ENCODE peak calls at places on chromosomes 3 and 15, in eight cellular contexts. One of them, this sample, is unnamed.

GRCh38 chr3:104907507-104907906 is 459.2 kb upstream of the ALCAM start:
- DNase-seq in DND-41: no peak
- DNase-seq in HFF-Myc: peak
- DNase-seq in fibroblast of pulmonary artery: peak
- DNase-seq in GM06990: no peak
- DNase-seq in cardiac fibroblast: peak
- DNase-seq in left lung: no peak
- DNase-seq in breast epithelium: no peak
- DNase-seq in this sample: peak

GRCh38 chr3:57227204-57227929 is at the start of gene APPL1:
- DNase-seq in left lung: peak
- DNase-seq in fibroblast of pulmonary artery: peak
- DNase-seq in HFF-Myc: peak
- DNase-seq in breast epithelium: peak
- DNase-seq in DND-41: peak
- DNase-seq in cardiac fibroblast: peak
- DNase-seq in GM06990: peak
- DNase-seq in this sample: peak

GRCh38 chr15:63504979-63505841 is 817 bp downstream of the USP3 start:
- DNase-seq in GM06990: peak
- DNase-seq in HFF-Myc: no peak
- DNase-seq in cardiac fibroblast: peak
- DNase-seq in breast epithelium: peak
- DNase-seq in left lung: peak
- DNase-seq in fibroblast of pulmonary artery: peak
- DNase-seq in DND-41: peak
- DNase-seq in this sample: peak

GRCh38 chr3:4712109-4712508 is 219.0 kb downstream of the ITPR1 start:
- DNase-seq in GM06990: no peak
- DNase-seq in breast epithelium: no peak
- DNase-seq in fibroblast of pulmonary artery: peak
- DNase-seq in cardiac fibroblast: peak
- DNase-seq in left lung: peak
- DNase-seq in DND-41: no peak
- DNase-seq in HFF-Myc: no peak
- DNase-seq in this sample: peak

GRCh38 chr15:80480909-80481308 is 76.7 kb downstream of the ARNT2 start:
- DNase-seq in cardiac fibroblast: peak
- DNase-seq in GM06990: no peak
- DNase-seq in fibroblast of pulmonary artery: peak
- DNase-seq in breast epithelium: no peak
- DNase-seq in DND-41: no peak
- DNase-seq in HFF-Myc: no peak
- DNase-seq in left lung: no peak
- DNase-seq in this sample: peak

GRCh38 chr15:59536553-59536952 is 75.0 kb upstream of the GCNT3 start:
- DNase-seq in DND-41: no peak
- DNase-seq in cardiac fibroblast: no peak
- DNase-seq in HFF-Myc: no peak
- DNase-seq in left lung: no peak
- DNase-seq in fibroblast of pulmonary artery: no peak
- DNase-seq in GM06990: no peak
- DNase-seq in breast epithelium: no peak
- DNase-seq in this sample: no peak

GRCh38 chr3:119294889-119295769 is 946 bp downstream of the ARHGAP31 start:
- DNase-seq in fibroblast of pulmonary artery: peak
- DNase-seq in cardiac fibroblast: peak
- DNase-seq in GM06990: peak
- DNase-seq in breast epithelium: no peak
- DNase-seq in left lung: peak
- DNase-seq in DND-41: peak
- DNase-seq in HFF-Myc: no peak
- DNase-seq in this sample: peak

GRCh38 chr15:64775551-64776401 is at the start of gene RBPMS2:
- DNase-seq in fibroblast of pulmonary artery: peak
- DNase-seq in GM06990: no peak
- DNase-seq in HFF-Myc: no peak
- DNase-seq in DND-41: peak
- DNase-seq in left lung: no peak
- DNase-seq in breast epithelium: no peak
- DNase-seq in cardiac fibroblast: no peak
- DNase-seq in this sample: peak

GRCh38 chr3:152060701-152061100 is 187.3 kb downstream of the SUCNR1 start:
- DNase-seq in left lung: no peak
- DNase-seq in DND-41: no peak
- DNase-seq in cardiac fibroblast: no peak
- DNase-seq in breast epithelium: no peak
- DNase-seq in fibroblast of pulmonary artery: no peak
- DNase-seq in GM06990: no peak
- DNase-seq in HFF-Myc: no peak
- DNase-seq in this sample: no peak

GRCh38 chr3:45509038-45509767 is 85.3 kb upstream of the LIMD1 start:
- DNase-seq in fibroblast of pulmonary artery: peak
- DNase-seq in left lung: no peak
- DNase-seq in GM06990: no peak
- DNase-seq in HFF-Myc: peak
- DNase-seq in DND-41: peak
- DNase-seq in breast epithelium: no peak
- DNase-seq in cardiac fibroblast: peak
- DNase-seq in this sample: peak

GRCh38 chr15:38085104-38085503 is 150.7 kb downstream of the TMCO5A start:
- DNase-seq in GM06990: peak
- DNase-seq in fibroblast of pulmonary artery: no peak
- DNase-seq in HFF-Myc: no peak
- DNase-seq in breast epithelium: no peak
- DNase-seq in left lung: no peak
- DNase-seq in cardiac fibroblast: no peak
- DNase-seq in DND-41: no peak
- DNase-seq in this sample: no peak

GRCh38 chr15:69735126-69735525 is 282.5 kb downstream of the RPLP1 start:
- DNase-seq in left lung: no peak
- DNase-seq in fibroblast of pulmonary artery: peak
- DNase-seq in HFF-Myc: no peak
- DNase-seq in DND-41: no peak
- DNase-seq in cardiac fibroblast: peak
- DNase-seq in breast epithelium: no peak
- DNase-seq in GM06990: no peak
- DNase-seq in this sample: peak

GRCh38 chr3:197023998-197024651 is 5.5 kb downstream of the MELTF start:
- DNase-seq in breast epithelium: no peak
- DNase-seq in left lung: peak
- DNase-seq in fibroblast of pulmonary artery: no peak
- DNase-seq in cardiac fibroblast: no peak
- DNase-seq in GM06990: no peak
- DNase-seq in DND-41: no peak
- DNase-seq in HFF-Myc: no peak
- DNase-seq in this sample: no peak

GRCh38 chr3:186281172-186281571 is 80.9 kb downstream of the DGKG start:
- DNase-seq in fibroblast of pulmonary artery: peak
- DNase-seq in left lung: no peak
- DNase-seq in cardiac fibroblast: peak
- DNase-seq in breast epithelium: no peak
- DNase-seq in GM06990: no peak
- DNase-seq in HFF-Myc: no peak
- DNase-seq in DND-41: no peak
- DNase-seq in this sample: peak

GRCh38 chr3:158105710-158106438 is at the start of gene SHOX2:
- DNase-seq in fibroblast of pulmonary artery: peak
- DNase-seq in GM06990: peak
- DNase-seq in breast epithelium: no peak
- DNase-seq in HFF-Myc: no peak
- DNase-seq in left lung: peak
- DNase-seq in DND-41: no peak
- DNase-seq in cardiac fibroblast: peak
- DNase-seq in this sample: peak

GRCh38 chr3:81985996-81986723 is 224.7 kb upstream of the GBE1 start:
- DNase-seq in HFF-Myc: no peak
- DNase-seq in GM06990: no peak
- DNase-seq in DND-41: no peak
- DNase-seq in fibroblast of pulmonary artery: no peak
- DNase-seq in cardiac fibroblast: no peak
- DNase-seq in left lung: no peak
- DNase-seq in breast epithelium: no peak
- DNase-seq in this sample: no peak

GRCh38 chr3:141153679-141153966 is 78.0 kb upstream of the PXYLP1 start:
- DNase-seq in left lung: no peak
- DNase-seq in HFF-Myc: no peak
- DNase-seq in DND-41: no peak
- DNase-seq in fibroblast of pulmonary artery: no peak
- DNase-seq in cardiac fibroblast: no peak
- DNase-seq in breast epithelium: no peak
- DNase-seq in GM06990: no peak
- DNase-seq in this sample: no peak

GRCh38 chr3:160210799-160211221 is 14.4 kb upstream of the C3orf80 start:
- DNase-seq in GM06990: no peak
- DNase-seq in DND-41: no peak
- DNase-seq in HFF-Myc: no peak
- DNase-seq in breast epithelium: no peak
- DNase-seq in fibroblast of pulmonary artery: peak
- DNase-seq in cardiac fibroblast: peak
- DNase-seq in left lung: no peak
- DNase-seq in this sample: peak

GRCh38 chr3:150311156-150311555 is 96.9 kb upstream of the TSC22D2 start:
- DNase-seq in cardiac fibroblast: no peak
- DNase-seq in GM06990: no peak
- DNase-seq in fibroblast of pulmonary artery: no peak
- DNase-seq in left lung: no peak
- DNase-seq in DND-41: no peak
- DNase-seq in HFF-Myc: no peak
- DNase-seq in breast epithelium: no peak
- DNase-seq in this sample: no peak

GRCh38 chr3:11221818-11222217 is 50.4 kb upstream of the ATG7 start:
- DNase-seq in HFF-Myc: no peak
- DNase-seq in DND-41: no peak
- DNase-seq in fibroblast of pulmonary artery: peak
- DNase-seq in cardiac fibroblast: no peak
- DNase-seq in left lung: no peak
- DNase-seq in GM06990: no peak
- DNase-seq in breast epithelium: no peak
- DNase-seq in this sample: no peak
- H3K4me3 ChIP-seq in HFF-Myc: no peak
- H3K4me3 ChIP-seq in DND-41: no peak
- H3K4me3 ChIP-seq in fibroblast of pulmonary artery: no peak
- H3K4me3 ChIP-seq in cardiac fibroblast: no peak
- H3K4me3 ChIP-seq in left lung: no peak
- H3K4me3 ChIP-seq in GM06990: no peak
- H3K4me3 ChIP-seq in breast epithelium: no peak
- H3K4me3 ChIP-seq in this sample: no peak

DNA sequence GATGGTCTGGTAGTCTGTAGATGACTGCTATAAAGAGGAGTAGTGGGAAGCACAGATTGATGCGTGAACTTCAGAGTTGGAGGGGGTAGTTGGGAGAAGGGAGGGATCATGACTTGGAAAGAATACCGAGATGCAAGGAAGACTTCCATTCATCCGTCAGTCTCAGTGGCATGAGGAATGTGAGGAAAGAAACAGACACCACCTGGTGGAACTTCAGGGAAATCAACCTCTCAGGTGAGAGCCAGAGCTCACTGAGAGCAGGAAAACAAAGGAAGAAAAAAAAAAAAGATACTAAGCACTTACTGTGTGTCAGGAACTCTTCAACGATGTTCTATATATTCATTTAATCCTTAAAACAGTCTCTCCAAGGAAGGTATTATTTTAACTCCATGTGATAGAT is 172.4 kb downstream of the OXSM start:
- DNase-seq in fibroblast of pulmonary artery: no peak
- DNase-seq in GM06990: no peak
- DNase-seq in DND-41: no peak
- DNase-seq in left lung: no peak
- DNase-seq in cardiac fibroblast: no peak
- DNase-seq in HFF-Myc: no peak
- DNase-seq in breast epithelium: no peak
- DNase-seq in this sample: no peak
- TF ChIP-seq CTCF in fibroblast of pulmonary artery: no peak
- TF ChIP-seq CTCF in GM06990: peak
- TF ChIP-seq CTCF in DND-41: peak
- TF ChIP-seq CTCF in left lung: no peak
- TF ChIP-seq CTCF in cardiac fibroblast: no peak
- TF ChIP-seq CTCF in HFF-Myc: no peak
- TF ChIP-seq CTCF in breast epithelium: peak
- TF ChIP-seq CTCF in this sample: no peak

DNA sequence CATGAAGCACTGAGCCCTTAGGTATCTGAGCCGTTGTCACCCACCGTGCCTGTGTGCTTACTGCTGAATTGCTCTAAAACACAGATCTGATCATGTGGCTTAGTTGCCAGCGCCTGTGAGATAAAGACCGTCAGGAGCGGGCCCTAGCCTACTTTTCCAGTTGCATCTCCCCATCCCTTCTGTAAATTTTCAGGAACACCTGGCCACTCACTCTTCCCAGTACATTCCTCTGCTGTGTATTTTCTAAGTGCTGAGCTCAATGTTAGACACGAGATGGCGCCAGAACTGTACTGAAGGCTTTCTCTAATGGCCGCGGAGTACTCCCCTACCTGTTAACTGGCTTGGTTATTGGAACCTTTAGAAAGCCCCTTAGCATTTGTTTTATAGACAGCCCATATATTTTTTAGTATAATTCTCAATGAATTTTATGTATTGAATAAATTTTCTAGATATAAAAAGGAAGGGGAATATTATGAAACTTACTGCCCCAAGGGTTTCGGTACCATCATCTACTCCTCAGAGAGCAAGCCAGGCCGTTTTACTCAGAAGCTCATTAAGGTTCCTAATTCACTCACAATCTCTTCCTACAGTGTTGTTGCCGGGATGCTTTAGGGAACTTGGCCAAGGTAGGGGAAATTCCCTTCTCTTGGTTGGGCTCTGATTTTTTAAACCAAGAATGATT is 16.7 kb upstream of the WNT7A start:
- DNase-seq in fibroblast of pulmonary artery: peak
- DNase-seq in breast epithelium: no peak
- DNase-seq in cardiac fibroblast: peak
- DNase-seq in HFF-Myc: peak
- DNase-seq in DND-41: peak
- DNase-seq in left lung: no peak
- DNase-seq in GM06990: peak
- DNase-seq in this sample: peak
- H3K4me3 ChIP-seq in fibroblast of pulmonary artery: no peak
- H3K4me3 ChIP-seq in breast epithelium: peak
- H3K4me3 ChIP-seq in cardiac fibroblast: no peak
- H3K4me3 ChIP-seq in HFF-Myc: no peak
- H3K4me3 ChIP-seq in DND-41: peak
- H3K4me3 ChIP-seq in left lung: no peak
- H3K4me3 ChIP-seq in GM06990: peak
- H3K4me3 ChIP-seq in this sample: no peak

GRCh38 chr15:86876387-86876786 is 796.7 kb downstream of the AGBL1 start:
- DNase-seq in left lung: no peak
- DNase-seq in breast epithelium: no peak
- DNase-seq in fibroblast of pulmonary artery: no peak
- DNase-seq in cardiac fibroblast: no peak
- DNase-seq in HFF-Myc: no peak
- DNase-seq in DND-41: no peak
- DNase-seq in GM06990: no peak
- DNase-seq in this sample: no peak

GRCh38 chr15:86879250-86880229 is 799.9 kb downstream of the AGBL1 start:
- DNase-seq in HFF-Myc: no peak
- DNase-seq in left lung: no peak
- DNase-seq in fibroblast of pulmonary artery: no peak
- DNase-seq in cardiac fibroblast: no peak
- DNase-seq in DND-41: no peak
- DNase-seq in breast epithelium: no peak
- DNase-seq in GM06990: no peak
- DNase-seq in this sample: no peak

GRCh38 chr15:86872782-86873181 is 793.1 kb downstream of the AGBL1 start:
- DNase-seq in DND-41: no peak
- DNase-seq in breast epithelium: no peak
- DNase-seq in left lung: no peak
- DNase-seq in GM06990: no peak
- DNase-seq in cardiac fibroblast: no peak
- DNase-seq in fibroblast of pulmonary artery: no peak
- DNase-seq in HFF-Myc: no peak
- DNase-seq in this sample: no peak

GRCh38 chr15:86877171-86877631 is 797.5 kb downstream of the AGBL1 start:
- DNase-seq in cardiac fibroblast: no peak
- DNase-seq in fibroblast of pulmonary artery: no peak
- DNase-seq in DND-41: no peak
- DNase-seq in GM06990: no peak
- DNase-seq in HFF-Myc: no peak
- DNase-seq in left lung: no peak
- DNase-seq in breast epithelium: no peak
- DNase-seq in this sample: no peak
- TF ChIP-seq CTCF in cardiac fibroblast: no peak
- TF ChIP-seq CTCF in fibroblast of pulmonary artery: no peak
- TF ChIP-seq CTCF in DND-41: no peak
- TF ChIP-seq CTCF in GM06990: no peak
- TF ChIP-seq CTCF in HFF-Myc: no peak
- TF ChIP-seq CTCF in left lung: no peak
- TF ChIP-seq CTCF in breast epithelium: no peak
- TF ChIP-seq CTCF in this sample: no peak

This sample was measured in fibroblast of villous mesenchyme.